ENCODE peak calls at places on chromosomes 2 and 18, in seven cellular contexts. A, S, J, V, T, P and N are unnamed samples.

GRCh38 chr2:72745679-72746368 is 80.0 kb downstream of the EXOC6B start:
- DNase-seq in A (peak; percentile 22), S (no peak), J (no peak), V (no peak), T (peak; percentile 5), P (no peak), N (peak; percentile 70)

GRCh38 chr18:59220164-59220783 is 316 bp downstream of the GRP start:
- DNase-seq in A (no peak), S (no peak), J (no peak), V (no peak), T (no peak), P (no peak), N (no peak)

GRCh38 chr2:102418421-102418961 is 4.5 kb upstream of the IL18RAP start:
- DNase-seq in A (no peak), S (no peak), J (no peak), V (no peak), T (peak; percentile 29), P (no peak), N (no peak)

GRCh38 chr2:28997237-28997846 is 16.2 kb downstream of the TOGARAM2 start:
- DNase-seq in A (no peak), S (no peak), J (no peak), V (no peak), T (no peak), P (no peak), N (no peak)

GRCh38 chr2:2826621-2827020 is 495.5 kb upstream of the MYT1L start:
- DNase-seq in A (no peak), S (no peak), J (peak; percentile 16), V (no peak), T (no peak), P (no peak), N (no peak)

GRCh38 chr2:198309673-198310280 is 505.4 kb downstream of the PLCL1 start:
- DNase-seq in A (peak; percentile 56), S (peak; percentile 37), J (peak; percentile 40), V (peak; percentile 29), T (no peak), P (peak; percentile 47), N (peak; percentile 57)

GRCh38 chr2:40579247-40579646 is 127.4 kb upstream of the SLC8A1 start:
- DNase-seq in A (no peak), S (no peak), J (no peak), V (no peak), T (no peak), P (no peak), N (no peak)

GRCh38 chr2:197613509-197613987 is 61.8 kb downstream of the RFTN2 start:
- DNase-seq in A (no peak), S (no peak), J (no peak), V (no peak), T (no peak), P (no peak), N (no peak)

GRCh38 chr18:35861367-35862114 is 110.9 kb upstream of the RMP24 start:
- DNase-seq in A (no peak), S (no peak), J (no peak), V (no peak), T (no peak), P (no peak), N (no peak)

GRCh38 chr2:64839844-64840243 is 149.4 kb upstream of the SLC1A4 start:
- DNase-seq in A (no peak), S (no peak), J (no peak), V (no peak), T (no peak), P (no peak), N (no peak)

GRCh38 chr2:235665656-235666239 is 171.9 kb downstream of the AGAP1 start:
- DNase-seq in A (no peak), S (no peak), J (no peak), V (no peak), T (no peak), P (no peak), N (no peak)

GRCh38 chr2:73033142-73033765 is 38.3 kb downstream of the SFXN5 start:
- DNase-seq in A (no peak), S (no peak), J (no peak), V (no peak), T (no peak), P (no peak), N (no peak)

GRCh38 chr18:59416818-59417217 is 57.8 kb upstream of the LMAN1 start:
- DNase-seq in A (no peak), S (no peak), J (no peak), V (no peak), T (no peak), P (no peak), N (no peak)

GRCh38 chr2:18432999-18433398 is 127.5 kb downstream of the RDH14 start:
- DNase-seq in A (no peak), S (no peak), J (no peak), V (peak; percentile 25), T (no peak), P (no peak), N (no peak)

GRCh38 chr18:58541137-58541788 is 87.6 kb downstream of the ALPK2 start:
- DNase-seq in A (no peak), S (no peak), J (no peak), V (no peak), T (no peak), P (peak; percentile 10), N (no peak)

GRCh38 chr2:113979172-113980128 is 89.6 kb downstream of the ACTR3 start:
- DNase-seq in A (no peak), S (no peak), J (no peak), V (no peak), T (no peak), P (peak; percentile 16), N (no peak)

GRCh38 chr2:71620116-71620515 is 166.8 kb downstream of the DYSF start:
- DNase-seq in A (no peak), S (no peak), J (peak; percentile 20), V (no peak), T (no peak), P (no peak), N (no peak)

GRCh38 chr2:99150691-99151090 is 4.1 kb downstream of the TSGA10 start:
- DNase-seq in A (no peak), S (no peak), J (no peak), V (no peak), T (no peak), P (no peak), N (no peak)

GRCh38 chr2:10717630-10718029 is 3.8 kb upstream of the ATP6V1C2 start:
- DNase-seq in A (peak; percentile 76), S (no peak), J (no peak), V (no peak), T (no peak), P (no peak), N (peak; percentile 35)

GRCh38 chr2:165466386-165466785 is 3.1 kb upstream of the CSRNP3 start:
- DNase-seq in A (no peak), S (no peak), J (no peak), V (no peak), T (no peak), P (no peak), N (no peak)

GRCh38 chr2:120233292-120233691 is 10.1 kb upstream of the TMEM185B start:
- DNase-seq in A (no peak), S (no peak), J (no peak), V (no peak), T (no peak), P (no peak), N (no peak)

GRCh38 chr2:238235331-238235732 is 4.5 kb downstream of the HES6 start:
- DNase-seq in A (no peak), S (no peak), J (no peak), V (no peak), T (peak; percentile 4), P (no peak), N (no peak)

GRCh38 chr18:37464287-37464686 is 101.3 kb downstream of the CELF4 start:
- DNase-seq in A (no peak), S (no peak), J (no peak), V (no peak), T (no peak), P (no peak), N (no peak)

GRCh38 chr2:237980751-237981150 is 13.9 kb downstream of the UBE2F start:
- DNase-seq in A (no peak), S (no peak), J (no peak), V (no peak), T (no peak), P (no peak), N (no peak)